ENCODE peak calls at places on chromosomes 2 and 18, in five cellular contexts. One of them, this sample, is unnamed.

GRCh38 chr18:56995579-56996194 is 151.2 kb upstream of the BOD1L2 start:
- DNase-seq in GM12878: no peak
- DNase-seq in hepatocyte: peak; percentile 5
- DNase-seq in coronary artery: no peak
- DNase-seq in thyroid gland: no peak
- DNase-seq in this sample: no peak

GRCh38 chr2:15306706-15307105 is 254.4 kb downstream of the NBAS start:
- DNase-seq in GM12878: no peak
- DNase-seq in hepatocyte: no peak
- DNase-seq in coronary artery: no peak
- DNase-seq in thyroid gland: no peak
- DNase-seq in this sample: no peak

GRCh38 chr2:102758433-102758832 is 3.4 kb upstream of the TMEM182 start:
- DNase-seq in GM12878: no peak
- DNase-seq in hepatocyte: no peak
- DNase-seq in coronary artery: no peak
- DNase-seq in thyroid gland: no peak
- DNase-seq in this sample: no peak

GRCh38 chr2:194927489-194927888 is 729.5 kb upstream of the SLC39A10 start:
- DNase-seq in GM12878: no peak
- DNase-seq in hepatocyte: no peak
- DNase-seq in coronary artery: no peak
- DNase-seq in thyroid gland: no peak
- DNase-seq in this sample: no peak

GRCh38 chr18:5095239-5095638 is 101.8 kb downstream of the AKAIN1 start:
- DNase-seq in GM12878: no peak
- DNase-seq in hepatocyte: no peak
- DNase-seq in coronary artery: no peak
- DNase-seq in thyroid gland: no peak
- DNase-seq in this sample: no peak

GRCh38 chr2:49459314-49459993 is 305.1 kb upstream of the FSHR start:
- DNase-seq in GM12878: no peak
- DNase-seq in hepatocyte: no peak
- DNase-seq in coronary artery: no peak
- DNase-seq in thyroid gland: no peak
- DNase-seq in this sample: no peak

GRCh38 chr2:168145011-168145410 is 102.4 kb downstream of the STK39 start:
- DNase-seq in GM12878: no peak
- DNase-seq in hepatocyte: no peak
- DNase-seq in coronary artery: no peak
- DNase-seq in thyroid gland: peak; percentile 48
- DNase-seq in this sample: no peak

GRCh38 chr2:96241901-96242611 is 23.7 kb downstream of the TMEM127 start:
- DNase-seq in GM12878: peak; percentile 78
- DNase-seq in hepatocyte: no peak
- DNase-seq in coronary artery: no peak
- DNase-seq in thyroid gland: no peak
- DNase-seq in this sample: peak; percentile 71

GRCh38 chr18:49842656-49843055 is 29.3 kb upstream of the ACAA2 start:
- DNase-seq in GM12878: no peak
- DNase-seq in hepatocyte: no peak
- DNase-seq in coronary artery: no peak
- DNase-seq in thyroid gland: no peak
- DNase-seq in this sample: no peak

DNA sequence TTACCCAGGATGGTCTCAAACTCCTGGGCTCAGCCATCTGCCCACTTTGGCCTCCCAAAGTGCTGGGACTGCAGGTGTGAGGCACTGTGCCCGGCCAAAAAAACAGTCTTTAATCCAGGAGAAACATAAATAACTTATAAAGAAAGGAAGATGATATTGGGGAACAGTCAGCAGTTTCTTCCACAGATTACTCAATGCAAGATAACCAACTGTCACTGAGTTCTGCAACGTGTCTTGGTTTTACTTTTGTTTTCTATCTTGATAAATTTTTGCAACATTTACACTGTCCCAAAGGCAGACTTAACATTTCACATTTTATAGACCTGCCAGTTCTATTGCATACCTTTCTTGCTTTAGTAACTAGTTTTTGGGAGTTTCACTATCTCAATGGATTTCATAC is 71.1 kb downstream of the ANKRD44 start:
- DNase-seq in GM12878: no peak
- DNase-seq in hepatocyte: no peak
- DNase-seq in coronary artery: no peak
- DNase-seq in thyroid gland: no peak
- DNase-seq in this sample: no peak
- H3K27ac ChIP-seq in GM12878: peak overlapping the region; percentile 77
- H3K27ac ChIP-seq in hepatocyte: no peak overlapping the region
- H3K27ac ChIP-seq in coronary artery: no peak overlapping the region
- H3K27ac ChIP-seq in thyroid gland: no peak overlapping the region
- H3K27ac ChIP-seq in this sample: no peak overlapping the region

GRCh38 chr2:231244382-231245252 is 46.2 kb downstream of the ARMC9 start:
- DNase-seq in GM12878: no peak
- DNase-seq in hepatocyte: no peak
- DNase-seq in coronary artery: no peak
- DNase-seq in thyroid gland: no peak
- DNase-seq in this sample: no peak

GRCh38 chr2:231243883-231244282 is 45.5 kb downstream of the ARMC9 start:
- DNase-seq in GM12878: no peak
- DNase-seq in hepatocyte: no peak
- DNase-seq in coronary artery: no peak
- DNase-seq in thyroid gland: no peak
- DNase-seq in this sample: no peak

GRCh38 chr2:231241755-231242507 is 43.5 kb downstream of the ARMC9 start:
- DNase-seq in GM12878: no peak
- DNase-seq in hepatocyte: no peak
- DNase-seq in coronary artery: no peak
- DNase-seq in thyroid gland: peak; percentile 8
- DNase-seq in this sample: no peak

GRCh38 chr2:231246171-231246842 is 47.9 kb downstream of the ARMC9 start:
- DNase-seq in GM12878: no peak
- DNase-seq in hepatocyte: no peak
- DNase-seq in coronary artery: no peak
- DNase-seq in thyroid gland: no peak
- DNase-seq in this sample: no peak

GRCh38 chr2:231245253-231246094 is 47.0 kb downstream of the ARMC9 start:
- DNase-seq in GM12878: no peak
- DNase-seq in hepatocyte: no peak
- DNase-seq in coronary artery: no peak
- DNase-seq in thyroid gland: no peak
- DNase-seq in this sample: no peak
- TF ChIP-seq CTCF in GM12878: no peak
- TF ChIP-seq CTCF in hepatocyte: no peak
- TF ChIP-seq CTCF in coronary artery: no peak
- TF ChIP-seq CTCF in thyroid gland: no peak
- TF ChIP-seq CTCF in this sample: no peak

GRCh38 chr2:130910931-130911330 is 74.2 kb downstream of the ARHGEF4 start:
- DNase-seq in GM12878: no peak
- DNase-seq in hepatocyte: no peak
- DNase-seq in coronary artery: no peak
- DNase-seq in thyroid gland: no peak
- DNase-seq in this sample: no peak

GRCh38 chr2:130912471-130912870 is 75.8 kb downstream of the ARHGEF4 start:
- DNase-seq in GM12878: no peak
- DNase-seq in hepatocyte: no peak
- DNase-seq in coronary artery: no peak
- DNase-seq in thyroid gland: peak; percentile 17
- DNase-seq in this sample: no peak

GRCh38 chr2:130911996-130912395 is 75.3 kb downstream of the ARHGEF4 start:
- DNase-seq in GM12878: no peak
- DNase-seq in hepatocyte: no peak
- DNase-seq in coronary artery: no peak
- DNase-seq in thyroid gland: peak; percentile 47
- DNase-seq in this sample: peak; percentile 57

GRCh38 chr2:130913891-130914290 is 77.2 kb downstream of the ARHGEF4 start:
- DNase-seq in GM12878: no peak
- DNase-seq in hepatocyte: no peak
- DNase-seq in coronary artery: no peak
- DNase-seq in thyroid gland: no peak
- DNase-seq in this sample: no peak

GRCh38 chr2:130911482-130911881 is 74.8 kb downstream of the ARHGEF4 start:
- DNase-seq in GM12878: no peak
- DNase-seq in hepatocyte: no peak
- DNase-seq in coronary artery: no peak
- DNase-seq in thyroid gland: peak; percentile 45
- DNase-seq in this sample: peak; percentile 39
- H3K27ac ChIP-seq in GM12878: no peak overlapping the region
- H3K27ac ChIP-seq in hepatocyte: no peak overlapping the region
- H3K27ac ChIP-seq in coronary artery: no peak overlapping the region
- H3K27ac ChIP-seq in thyroid gland: no peak overlapping the region
- H3K27ac ChIP-seq in this sample: peak overlapping the region; percentile 77

GRCh38 chr2:39124000-39124769 is 3.3 kb upstream of the SOS1 start:
- DNase-seq in GM12878: peak; percentile 89
- DNase-seq in hepatocyte: peak; percentile 99
- DNase-seq in coronary artery: peak; percentile 95
- DNase-seq in thyroid gland: peak; percentile 96
- DNase-seq in this sample: peak; percentile 86
- TF ChIP-seq CTCF in GM12878: peak; percentile 58
- TF ChIP-seq CTCF in hepatocyte: peak; percentile 58
- TF ChIP-seq CTCF in coronary artery: no peak
- TF ChIP-seq CTCF in thyroid gland: peak; percentile 54
- TF ChIP-seq CTCF in this sample: peak; percentile 61

DNA sequence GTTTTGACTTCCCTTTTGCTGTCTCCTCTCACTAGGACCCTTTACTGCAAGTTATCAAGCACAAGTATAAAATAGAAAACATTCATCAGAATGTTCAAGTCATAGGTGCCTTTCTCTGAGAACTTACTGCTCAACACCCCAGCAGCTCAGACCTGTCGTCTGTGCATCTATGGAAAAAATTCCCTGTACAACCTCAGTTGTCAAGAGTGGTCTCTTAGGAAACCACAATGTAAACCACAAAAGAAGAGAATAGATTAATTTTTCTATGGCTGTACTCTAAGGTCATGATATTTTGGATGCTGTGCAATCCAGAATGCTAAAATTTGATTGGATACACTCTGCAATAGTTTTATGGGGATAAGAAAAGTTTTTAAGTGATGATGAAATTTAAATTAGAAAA is 84.1 kb downstream of the RBMS1 start:
- DNase-seq in GM12878: no peak
- DNase-seq in hepatocyte: no peak
- DNase-seq in coronary artery: no peak
- DNase-seq in thyroid gland: no peak
- DNase-seq in this sample: no peak
- H3K27ac ChIP-seq in GM12878: no peak overlapping the region
- H3K27ac ChIP-seq in hepatocyte: peak overlapping the region; percentile 73
- H3K27ac ChIP-seq in coronary artery: no peak overlapping the region
- H3K27ac ChIP-seq in thyroid gland: no peak overlapping the region
- H3K27ac ChIP-seq in this sample: no peak overlapping the region

GRCh38 chr2:12763486-12763885 is 46.8 kb downstream of the TRIB2 start:
- DNase-seq in GM12878: no peak
- DNase-seq in hepatocyte: no peak
- DNase-seq in coronary artery: no peak
- DNase-seq in thyroid gland: no peak
- DNase-seq in this sample: no peak
- TF ChIP-seq CTCF in GM12878: no peak
- TF ChIP-seq CTCF in hepatocyte: no peak
- TF ChIP-seq CTCF in coronary artery: no peak
- TF ChIP-seq CTCF in thyroid gland: no peak
- TF ChIP-seq CTCF in this sample: no peak